ENCODE peak calls at places on chromosomes 4 and X, in nine cellular contexts. One of them, this sample, is unnamed.
A peak's percentile ranks its signal among the peaks of the same experiment; 100 is the strongest.

GRCh38 chrX:136662976-136663375 is 15.0 kb downstream of the CD40LG start:
- DNase-seq in K562: no peak
- DNase-seq in choroid plexus epithelial cell: no peak
- DNase-seq in GM19239: no peak
- DNase-seq in AG08395: no peak
- DNase-seq in non-pigmented ciliary epithelial cell: no peak
- DNase-seq in H1: no peak
- DNase-seq in activated CD4-positive, alpha-beta T cell treated with anti-CD3 and anti-CD28 coated beads, Interleukin-2, amount 50 U/mL, for 24 hours: no peak
- DNase-seq in naive B cell: no peak
- DNase-seq in this sample: no peak

GRCh38 chr4:143700420-143701352 is at the start of gene FREM3:
- DNase-seq in H1: peak; percentile 33
- DNase-seq in non-pigmented ciliary epithelial cell: no peak
- DNase-seq in K562: no peak
- DNase-seq in GM19239: no peak
- DNase-seq in activated CD4-positive, alpha-beta T cell treated with anti-CD3 and anti-CD28 coated beads, Interleukin-2, amount 50 U/mL, for 24 hours: no peak
- DNase-seq in naive B cell: no peak
- DNase-seq in AG08395: no peak
- DNase-seq in choroid plexus epithelial cell: no peak
- DNase-seq in this sample: no peak

GRCh38 chr4:56512166-56512565 is 6.6 kb downstream of the ARL9 start:
- DNase-seq in K562: no peak
- DNase-seq in non-pigmented ciliary epithelial cell: no peak
- DNase-seq in AG08395: peak; percentile 46
- DNase-seq in activated CD4-positive, alpha-beta T cell treated with anti-CD3 and anti-CD28 coated beads, Interleukin-2, amount 50 U/mL, for 24 hours: no peak
- DNase-seq in GM19239: no peak
- DNase-seq in choroid plexus epithelial cell: peak; percentile 31
- DNase-seq in H1: no peak
- DNase-seq in naive B cell: no peak
- DNase-seq in this sample: no peak

GRCh38 chrX:149682031-149682430 is 29.8 kb upstream of the MAGEA11 start:
- DNase-seq in activated CD4-positive, alpha-beta T cell treated with anti-CD3 and anti-CD28 coated beads, Interleukin-2, amount 50 U/mL, for 24 hours: no peak
- DNase-seq in naive B cell: no peak
- DNase-seq in K562: no peak
- DNase-seq in non-pigmented ciliary epithelial cell: no peak
- DNase-seq in AG08395: no peak
- DNase-seq in choroid plexus epithelial cell: no peak
- DNase-seq in H1: peak; percentile 9
- DNase-seq in GM19239: no peak
- DNase-seq in this sample: no peak

GRCh38 chr4:38002451-38003071 is 42.4 kb downstream of the PTTG2 start:
- DNase-seq in naive B cell: no peak
- DNase-seq in K562: no peak
- DNase-seq in AG08395: no peak
- DNase-seq in activated CD4-positive, alpha-beta T cell treated with anti-CD3 and anti-CD28 coated beads, Interleukin-2, amount 50 U/mL, for 24 hours: no peak
- DNase-seq in GM19239: no peak
- DNase-seq in choroid plexus epithelial cell: peak; percentile 36
- DNase-seq in H1: no peak
- DNase-seq in non-pigmented ciliary epithelial cell: no peak
- DNase-seq in this sample: no peak

GRCh38 chr4:62003695-62004094 is 803.6 kb downstream of the ADGRL3 start:
- DNase-seq in non-pigmented ciliary epithelial cell: no peak
- DNase-seq in AG08395: no peak
- DNase-seq in activated CD4-positive, alpha-beta T cell treated with anti-CD3 and anti-CD28 coated beads, Interleukin-2, amount 50 U/mL, for 24 hours: no peak
- DNase-seq in H1: no peak
- DNase-seq in K562: no peak
- DNase-seq in GM19239: no peak
- DNase-seq in naive B cell: no peak
- DNase-seq in choroid plexus epithelial cell: peak; percentile 5
- DNase-seq in this sample: no peak

GRCh38 chr4:2255501-2256155 is 6.3 kb downstream of the MXD4 start:
- DNase-seq in GM19239: no peak
- DNase-seq in activated CD4-positive, alpha-beta T cell treated with anti-CD3 and anti-CD28 coated beads, Interleukin-2, amount 50 U/mL, for 24 hours: no peak
- DNase-seq in naive B cell: no peak
- DNase-seq in choroid plexus epithelial cell: peak; percentile 55
- DNase-seq in AG08395: no peak
- DNase-seq in K562: no peak
- DNase-seq in H1: no peak
- DNase-seq in non-pigmented ciliary epithelial cell: no peak
- DNase-seq in this sample: no peak

GRCh38 chr4:164748375-164748774 is 5.6 kb upstream of the SMIM31 start:
- DNase-seq in AG08395: peak; percentile 21
- DNase-seq in non-pigmented ciliary epithelial cell: peak; percentile 1
- DNase-seq in GM19239: peak; percentile 10
- DNase-seq in choroid plexus epithelial cell: peak; percentile 49
- DNase-seq in activated CD4-positive, alpha-beta T cell treated with anti-CD3 and anti-CD28 coated beads, Interleukin-2, amount 50 U/mL, for 24 hours: no peak
- DNase-seq in H1: no peak
- DNase-seq in K562: peak; percentile 16
- DNase-seq in naive B cell: no peak
- DNase-seq in this sample: no peak

GRCh38 chr4:2768921-2769336 is 12.8 kb upstream of the TNIP2 start:
- DNase-seq in H1: no peak
- DNase-seq in GM19239: no peak
- DNase-seq in non-pigmented ciliary epithelial cell: no peak
- DNase-seq in naive B cell: no peak
- DNase-seq in K562: no peak
- DNase-seq in AG08395: no peak
- DNase-seq in choroid plexus epithelial cell: peak; percentile 30
- DNase-seq in activated CD4-positive, alpha-beta T cell treated with anti-CD3 and anti-CD28 coated beads, Interleukin-2, amount 50 U/mL, for 24 hours: no peak
- DNase-seq in this sample: no peak

GRCh38 chrX:130300010-130300282 is 31.2 kb upstream of the ZNF280C start:
- DNase-seq in activated CD4-positive, alpha-beta T cell treated with anti-CD3 and anti-CD28 coated beads, Interleukin-2, amount 50 U/mL, for 24 hours: no peak
- DNase-seq in choroid plexus epithelial cell: no peak
- DNase-seq in H1: no peak
- DNase-seq in GM19239: no peak
- DNase-seq in non-pigmented ciliary epithelial cell: no peak
- DNase-seq in K562: no peak
- DNase-seq in AG08395: no peak
- DNase-seq in naive B cell: no peak
- DNase-seq in this sample: no peak

GRCh38 chr4:168589154-168589553 is 92.3 kb downstream of the PALLD start:
- DNase-seq in non-pigmented ciliary epithelial cell: no peak
- DNase-seq in AG08395: no peak
- DNase-seq in GM19239: no peak
- DNase-seq in activated CD4-positive, alpha-beta T cell treated with anti-CD3 and anti-CD28 coated beads, Interleukin-2, amount 50 U/mL, for 24 hours: no peak
- DNase-seq in choroid plexus epithelial cell: peak; percentile 77
- DNase-seq in naive B cell: no peak
- DNase-seq in K562: no peak
- DNase-seq in H1: no peak
- DNase-seq in this sample: no peak

GRCh38 chrX:114924423-114924822 is 93.0 kb downstream of the IL13RA2 start:
- DNase-seq in choroid plexus epithelial cell: peak; percentile 23
- DNase-seq in naive B cell: no peak
- DNase-seq in K562: no peak
- DNase-seq in non-pigmented ciliary epithelial cell: no peak
- DNase-seq in GM19239: no peak
- DNase-seq in H1: no peak
- DNase-seq in AG08395: no peak
- DNase-seq in activated CD4-positive, alpha-beta T cell treated with anti-CD3 and anti-CD28 coated beads, Interleukin-2, amount 50 U/mL, for 24 hours: no peak
- DNase-seq in this sample: no peak

GRCh38 chr4:123505457-123506310 is 109.1 kb downstream of the SPRY1 start:
- DNase-seq in GM19239: no peak
- DNase-seq in H1: peak; percentile 96
- DNase-seq in K562: no peak
- DNase-seq in non-pigmented ciliary epithelial cell: no peak
- DNase-seq in activated CD4-positive, alpha-beta T cell treated with anti-CD3 and anti-CD28 coated beads, Interleukin-2, amount 50 U/mL, for 24 hours: no peak
- DNase-seq in choroid plexus epithelial cell: peak; percentile 66
- DNase-seq in AG08395: peak; percentile 22
- DNase-seq in naive B cell: peak; percentile 31
- DNase-seq in this sample: no peak

GRCh38 chr4:125231661-125232060 is 83.1 kb upstream of the FAT4 start:
- DNase-seq in activated CD4-positive, alpha-beta T cell treated with anti-CD3 and anti-CD28 coated beads, Interleukin-2, amount 50 U/mL, for 24 hours: no peak
- DNase-seq in naive B cell: no peak
- DNase-seq in non-pigmented ciliary epithelial cell: no peak
- DNase-seq in choroid plexus epithelial cell: no peak
- DNase-seq in GM19239: no peak
- DNase-seq in AG08395: no peak
- DNase-seq in K562: no peak
- DNase-seq in H1: no peak
- DNase-seq in this sample: no peak

GRCh38 chr4:157204634-157205244 is 15.8 kb upstream of the GRIA2 start:
- DNase-seq in K562: peak; percentile 50
- DNase-seq in H1: peak; percentile 49
- DNase-seq in non-pigmented ciliary epithelial cell: no peak
- DNase-seq in GM19239: no peak
- DNase-seq in choroid plexus epithelial cell: peak; percentile 19
- DNase-seq in activated CD4-positive, alpha-beta T cell treated with anti-CD3 and anti-CD28 coated beads, Interleukin-2, amount 50 U/mL, for 24 hours: no peak
- DNase-seq in naive B cell: peak; percentile 6
- DNase-seq in AG08395: no peak
- DNase-seq in this sample: no peak

GRCh38 chr4:164177186-164177585 is 576.7 kb upstream of the SMIM31 start:
- DNase-seq in activated CD4-positive, alpha-beta T cell treated with anti-CD3 and anti-CD28 coated beads, Interleukin-2, amount 50 U/mL, for 24 hours: no peak
- DNase-seq in naive B cell: no peak
- DNase-seq in H1: no peak
- DNase-seq in AG08395: no peak
- DNase-seq in GM19239: no peak
- DNase-seq in non-pigmented ciliary epithelial cell: no peak
- DNase-seq in choroid plexus epithelial cell: no peak
- DNase-seq in K562: no peak
- DNase-seq in this sample: no peak

GRCh38 chr4:891747-892146 is 40.4 kb downstream of the GAK start:
- DNase-seq in non-pigmented ciliary epithelial cell: no peak
- DNase-seq in AG08395: no peak
- DNase-seq in naive B cell: no peak
- DNase-seq in GM19239: no peak
- DNase-seq in choroid plexus epithelial cell: peak; percentile 18
- DNase-seq in H1: no peak
- DNase-seq in activated CD4-positive, alpha-beta T cell treated with anti-CD3 and anti-CD28 coated beads, Interleukin-2, amount 50 U/mL, for 24 hours: no peak
- DNase-seq in K562: peak; percentile 38
- DNase-seq in this sample: no peak

GRCh38 chr4:87527446-87528240 is 1.5 kb downstream of the SPARCL1 start:
- DNase-seq in GM19239: no peak
- DNase-seq in K562: no peak
- DNase-seq in AG08395: no peak
- DNase-seq in non-pigmented ciliary epithelial cell: no peak
- DNase-seq in choroid plexus epithelial cell: peak; percentile 23
- DNase-seq in H1: no peak
- DNase-seq in activated CD4-positive, alpha-beta T cell treated with anti-CD3 and anti-CD28 coated beads, Interleukin-2, amount 50 U/mL, for 24 hours: no peak
- DNase-seq in naive B cell: no peak
- DNase-seq in this sample: no peak

GRCh38 chrX:18873189-18873791 is 110.6 kb downstream of the PHKA2 start:
- DNase-seq in AG08395: peak; percentile 65
- DNase-seq in H1: no peak
- DNase-seq in activated CD4-positive, alpha-beta T cell treated with anti-CD3 and anti-CD28 coated beads, Interleukin-2, amount 50 U/mL, for 24 hours: no peak
- DNase-seq in GM19239: no peak
- DNase-seq in naive B cell: no peak
- DNase-seq in K562: no peak
- DNase-seq in choroid plexus epithelial cell: peak; percentile 72
- DNase-seq in non-pigmented ciliary epithelial cell: no peak
- DNase-seq in this sample: no peak

GRCh38 chr4:38254825-38255224 is 294.6 kb downstream of the PTTG2 start:
- DNase-seq in naive B cell: no peak
- DNase-seq in GM19239: no peak
- DNase-seq in non-pigmented ciliary epithelial cell: no peak
- DNase-seq in H1: no peak
- DNase-seq in activated CD4-positive, alpha-beta T cell treated with anti-CD3 and anti-CD28 coated beads, Interleukin-2, amount 50 U/mL, for 24 hours: no peak
- DNase-seq in K562: no peak
- DNase-seq in AG08395: no peak
- DNase-seq in choroid plexus epithelial cell: no peak
- DNase-seq in this sample: no peak